ENCODE peak calls at places on chromosome 9, in five cellular contexts. P is upper lobe of left lung, H is suprapubic skin, E is ovary, S is esophagus muscularis mucosa. Y is an unnamed sample.

GRCh38 chr9:100720922-100721321 is 143.0 kb downstream of the CAVIN4 start:
- DNase-seq in E (no peak), P (no peak), S (no peak), H (no peak), Y (no peak)

GRCh38 chr9:101705135-101705661 is 33.2 kb downstream of the GRIN3A start:
- DNase-seq in E (no peak), S (no peak), H (no peak), P (peak), Y (no peak)

GRCh38 chr9:16680965-16681658 is 189.4 kb downstream of the BNC2 start:
- DNase-seq in E (no peak), S (no peak), H (no peak), P (no peak), Y (no peak)

GRCh38 chr9:6230037-6230778 is 14.6 kb downstream of the IL33 start:
- DNase-seq in E (no peak), S (no peak), H (no peak), P (no peak), Y (no peak)

GRCh38 chr9:34079181-34079580 is 30.5 kb upstream of the UBAP2 start:
- DNase-seq in H (no peak), S (no peak), P (no peak), E (no peak), Y (no peak)

GRCh38 chr9:104494808-104495207 is 9.3 kb upstream of the OR13F1 start:
- DNase-seq in H (no peak), S (no peak), P (no peak), E (no peak), Y (no peak)

GRCh38 chr9:86838883-86839497 is 108.3 kb downstream of the GAS1 start:
- DNase-seq in H (no peak), P (no peak), S (no peak), E (no peak), Y (no peak)

GRCh38 chr9:98615633-98616032 is 93.1 kb downstream of the GABBR2 start:
- DNase-seq in S (no peak), H (no peak), P (no peak), E (no peak), Y (no peak)

GRCh38 chr9:16431666-16432065 is 438.8 kb downstream of the BNC2 start:
- DNase-seq in H (no peak), E (no peak), S (no peak), P (no peak), Y (no peak)

GRCh38 chr9:31243386-31243785 is 1141.1 kb upstream of the ACO1 start:
- DNase-seq in H (no peak), P (no peak), E (no peak), S (no peak), Y (no peak)

GRCh38 chr9:123616707-123617106 is 260.7 kb downstream of the CRB2 start:
- DNase-seq in S (no peak), P (no peak), E (no peak), H (no peak), Y (no peak)

GRCh38 chr9:110016340-110016739 is 191.6 kb downstream of the C9orf152 start:
- DNase-seq in S (no peak), H (no peak), E (no peak), P (no peak), Y (no peak)

GRCh38 chr9:42386477-42386876 is 203.0 kb downstream of the SPATA31A6 start:
- DNase-seq in E (no peak), P (no peak), H (no peak), S (peak), Y (no peak)

GRCh38 chr9:107251756-107252322 is 31.2 kb upstream of the RAD23B start:
- DNase-seq in P (no peak), H (no peak), E (peak), S (no peak), Y (peak)

GRCh38 chr9:89814340-89815040 is 209.7 kb downstream of the GADD45G start:
- DNase-seq in P (no peak), H (no peak), E (no peak), S (no peak), Y (no peak)

GRCh38 chr9:86405926-86406325 is 51.7 kb upstream of the TUT7 start:
- DNase-seq in S (peak), H (no peak), P (no peak), E (no peak), Y (no peak)

GRCh38 chr9:121323449-121324151 is 46.5 kb downstream of the STOM start:
- DNase-seq in P (no peak), H (no peak), S (no peak), E (no peak), Y (no peak)

GRCh38 chr9:112333639-112334318 is 360 bp upstream of the PTBP3 start:
- DNase-seq in H (peak), E (peak), S (peak), P (peak), Y (peak)
- TF ChIP-seq EP300 in H (no peak), E (no peak), S (no peak), P (no peak), Y (no peak)

GRCh38 chr9:136344544-136345280 is 17.4 kb downstream of the GPSM1 start:
- DNase-seq in E (no peak), H (no peak), S (no peak), P (no peak), Y (no peak)

GRCh38 chr9:136343884-136344269 is 16.5 kb downstream of the GPSM1 start:
- DNase-seq in P (no peak), H (no peak), E (no peak), S (no peak), Y (no peak)

GRCh38 chr9:136346927-136347465 is 16.5 kb downstream of the DNLZ start:
- DNase-seq in S (no peak), H (no peak), E (no peak), P (no peak), Y (no peak)

GRCh38 chr9:136346157-136346481 is 17.4 kb downstream of the DNLZ start:
- DNase-seq in E (no peak), P (no peak), S (no peak), H (no peak), Y (no peak)

GRCh38 chr9:136345281-136346156 is 18.0 kb downstream of the DNLZ start:
- DNase-seq in H (no peak), E (no peak), P (peak), S (no peak), Y (peak)
- TF ChIP-seq EP300 in H (no peak), E (no peak), P (no peak), S (no peak), Y (no peak)

DNA sequence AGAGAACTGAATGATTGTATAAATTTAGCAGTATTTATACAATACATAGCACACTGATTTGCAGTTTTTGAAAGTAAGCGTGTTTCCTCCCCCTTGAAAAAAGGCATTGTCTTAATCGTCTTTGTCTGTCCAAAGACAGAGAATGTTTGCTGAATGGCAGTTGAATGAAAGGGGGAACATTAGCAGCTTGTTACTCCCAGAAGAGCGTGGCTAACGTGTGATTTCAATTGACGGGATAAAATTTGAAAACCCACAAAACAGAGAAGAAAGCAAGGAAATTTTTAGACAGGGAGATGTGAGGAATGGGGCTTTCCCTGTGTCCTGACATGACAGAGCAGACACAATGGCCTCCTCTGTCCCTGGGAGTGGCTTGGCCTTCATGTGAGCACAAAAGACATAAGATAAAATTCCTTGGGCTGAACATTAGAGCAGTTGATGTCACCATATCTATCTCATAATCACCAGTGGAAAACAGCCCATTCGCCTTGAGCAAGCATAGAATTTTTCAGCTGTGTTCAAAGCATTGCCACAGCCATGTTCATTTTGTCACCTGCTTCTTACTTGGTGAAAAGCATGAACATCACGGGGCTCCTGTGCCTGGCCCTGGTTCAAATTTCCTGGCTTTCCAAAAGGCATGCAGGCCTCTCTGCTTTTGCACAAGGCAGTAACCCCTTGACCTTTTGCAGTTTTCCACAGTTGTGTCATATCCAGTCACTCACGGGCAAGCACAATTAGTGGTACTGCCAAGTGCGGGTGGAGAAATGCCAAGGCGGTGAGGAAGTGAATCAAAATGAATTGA is 126.9 kb downstream of the TLE1 start:
- DNase-seq in H (peak), S (no peak), P (no peak), E (no peak), Y (peak)
- TF ChIP-seq EP300 in H (no peak), S (no peak), P (no peak), E (no peak), Y (no peak)

GRCh38 chr9:113579270-113580040 is 115.9 kb downstream of the RGS3 start:
- DNase-seq in E (no peak), S (no peak), H (no peak), P (peak), Y (peak)

GRCh38 chr9:113580041-113580953 is 116.8 kb downstream of the RGS3 start:
- DNase-seq in P (peak), H (peak), S (no peak), E (no peak), Y (peak)

GRCh38 chr9:113578279-113578865 is 114.8 kb downstream of the RGS3 start:
- DNase-seq in E (no peak), P (no peak), S (no peak), H (no peak), Y (no peak)

GRCh38 chr9:113577525-113578261 is 114.2 kb downstream of the RGS3 start:
- DNase-seq in E (no peak), P (no peak), H (no peak), S (no peak), Y (no peak)

GRCh38 chr9:113578877-113579269 is 115.3 kb downstream of the RGS3 start:
- DNase-seq in P (peak), E (no peak), H (no peak), S (peak), Y (peak)
- TF ChIP-seq EP300 in P (no peak), E (no peak), H (no peak), S (no peak), Y (no peak)